ENCODE peak calls at places on chromosome 3, in ten cellular contexts. M is CD8-positive, alpha-beta T cell; J is astrocyte; D is HCT116; G is osteoblast; R is endothelial cell of umbilical vein; S is GM23248; A is A549; Y is keratinocyte; F is SJSA1. V is an unnamed sample.

GRCh38 chr3:53902711-53903110 is 11.1 kb upstream of the SELENOK start:
- DNase-seq in J (no peak), R (no peak), Y (no peak), D (no peak), F (no peak), A (no peak), S (no peak), G (no peak), M (no peak), V (no peak)

GRCh38 chr3:192879346-192880031 is 38.2 kb downstream of the MB21D2 start:
- DNase-seq in D (peak), S (peak), J (peak), R (peak), A (peak), M (no peak), G (peak), Y (peak), F (peak), V (peak)

GRCh38 chr3:110568246-110568645 is 503.4 kb upstream of the NECTIN3 start:
- DNase-seq in G (peak), M (no peak), J (peak), R (peak), F (peak), D (peak), S (peak), A (no peak), Y (peak), V (peak)

GRCh38 chr3:115958531-115958930 is 335.2 kb downstream of the GAP43 start:
- DNase-seq in R (no peak), M (no peak), D (no peak), S (no peak), J (no peak), G (no peak), Y (no peak), A (no peak), F (no peak), V (no peak)

GRCh38 chr3:19645093-19645492 is 288.9 kb downstream of the EFHB start:
- DNase-seq in J (peak), A (no peak), F (no peak), M (no peak), R (no peak), D (no peak), Y (no peak), G (no peak), S (no peak), V (no peak)

GRCh38 chr3:138195491-138195890 is 8.4 kb downstream of the ARMC8 start:
- DNase-seq in Y (no peak), M (no peak), S (no peak), D (no peak), G (no peak), R (no peak), J (no peak), A (no peak), F (no peak), V (no peak)

GRCh38 chr3:40550168-40550567 is 25.4 kb downstream of the ZNF621 start:
- DNase-seq in R (no peak), F (no peak), J (no peak), M (no peak), D (no peak), G (no peak), A (no peak), S (no peak), Y (no peak), V (no peak)

GRCh38 chr3:115580566-115580965 is 42.7 kb upstream of the GAP43 start:
- DNase-seq in S (peak), A (no peak), G (no peak), D (no peak), J (no peak), Y (no peak), R (no peak), F (no peak), M (no peak), V (no peak)

GRCh38 chr3:190323241-190323617 is 983 bp upstream of the CLDN1 start:
- DNase-seq in M (no peak), A (no peak), G (peak), R (no peak), D (no peak), J (peak), Y (no peak), S (no peak), F (peak), V (no peak)

GRCh38 chr3:11168406-11168805 is 14.1 kb downstream of the HRH1 start:
- DNase-seq in Y (no peak), R (no peak), S (no peak), J (no peak), A (no peak), D (no peak), G (no peak), M (no peak), F (no peak), V (no peak)

GRCh38 chr3:27591811-27592210 is 107.6 kb upstream of the SLC4A7 start:
- DNase-seq in G (no peak), D (no peak), Y (no peak), R (peak), F (no peak), A (no peak), S (no peak), J (peak), M (no peak), V (no peak)
- H3K27ac ChIP-seq in G (peak), D (no peak), Y (no peak), R (peak), F (peak), A (peak), S (peak), J (peak), M (no peak), V (no peak)

GRCh38 chr3:13397316-13397715 is 22.8 kb downstream of the NUP210 start:
- DNase-seq in Y (no peak), R (no peak), M (no peak), A (no peak), F (no peak), S (no peak), J (no peak), D (no peak), G (peak), V (no peak)

GRCh38 chr3:13391308-13391707 is 28.8 kb downstream of the NUP210 start:
- DNase-seq in F (no peak), R (no peak), M (peak), D (no peak), Y (no peak), G (peak), J (no peak), A (no peak), S (no peak), V (no peak)

GRCh38 chr3:13389378-13389777 is 30.7 kb downstream of the NUP210 start:
- DNase-seq in G (peak), D (no peak), R (no peak), J (no peak), S (no peak), F (no peak), M (no peak), A (no peak), Y (no peak), V (no peak)

GRCh38 chr3:13394363-13394762 is 25.8 kb downstream of the NUP210 start:
- DNase-seq in F (no peak), S (no peak), M (no peak), D (no peak), J (no peak), Y (no peak), R (no peak), G (no peak), A (no peak), V (no peak)

GRCh38 chr3:13393427-13394360 is 26.4 kb downstream of the NUP210 start:
- DNase-seq in S (no peak), Y (no peak), R (no peak), G (peak), A (no peak), J (no peak), M (no peak), D (no peak), F (no peak), V (no peak)
- H3K27ac ChIP-seq in S (no peak), Y (no peak), R (no peak), G (no peak), A (no peak), J (no peak), M (no peak), D (no peak), F (no peak), V (no peak)

DNA sequence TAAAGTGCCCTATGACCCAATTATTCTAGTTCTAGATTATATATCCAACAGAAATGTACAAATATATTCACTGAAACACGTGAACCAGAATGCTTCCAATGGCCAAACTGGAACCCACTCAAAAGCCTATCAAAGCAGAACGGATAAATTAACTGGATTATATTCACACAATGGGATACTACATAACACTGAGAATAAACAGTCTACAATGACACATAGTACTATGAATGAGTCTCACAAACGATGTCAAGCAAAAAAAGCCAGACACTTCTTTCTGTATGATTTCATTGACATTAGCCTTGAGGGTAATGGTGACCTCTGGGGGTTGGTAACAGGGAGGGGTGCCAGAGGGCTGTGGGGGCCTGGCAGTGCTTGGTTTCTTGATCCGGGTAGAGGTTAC is 50.9 kb upstream of the HACD2 start:
- DNase-seq in M (no peak), F (no peak), D (no peak), A (no peak), G (no peak), R (no peak), S (no peak), J (no peak), Y (no peak), V (no peak)
- H3K27ac ChIP-seq in M (no peak), F (no peak), D (no peak), A (no peak), G (no peak), R (no peak), S (no peak), J (no peak), Y (no peak), V (no peak)

DNA sequence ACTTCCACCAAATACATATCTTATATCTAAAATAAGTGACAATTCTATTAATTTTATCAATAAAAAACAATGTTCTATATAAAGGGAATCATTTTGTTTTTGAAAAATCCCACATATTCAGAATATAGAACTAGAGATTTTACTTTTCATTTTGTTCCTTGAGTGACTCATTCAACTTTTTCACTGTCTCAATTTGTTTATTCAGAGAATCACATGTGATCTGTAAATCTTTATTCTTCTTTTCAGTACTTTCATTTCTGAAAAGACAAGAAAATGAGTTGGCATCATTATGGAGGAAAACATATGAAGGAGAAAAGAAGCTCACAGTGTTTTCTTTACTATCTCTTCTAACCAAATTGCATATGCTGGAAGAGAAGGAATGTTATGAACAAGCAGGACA is 35.0 kb downstream of the CIP2A start:
- DNase-seq in R (no peak), S (peak), F (no peak), J (no peak), G (no peak), M (no peak), A (no peak), D (no peak), Y (no peak), V (no peak)
- H3K27ac ChIP-seq in R (peak), S (no peak), F (no peak), J (no peak), G (peak), M (no peak), A (peak), D (no peak), Y (no peak), V (no peak)

DNA sequence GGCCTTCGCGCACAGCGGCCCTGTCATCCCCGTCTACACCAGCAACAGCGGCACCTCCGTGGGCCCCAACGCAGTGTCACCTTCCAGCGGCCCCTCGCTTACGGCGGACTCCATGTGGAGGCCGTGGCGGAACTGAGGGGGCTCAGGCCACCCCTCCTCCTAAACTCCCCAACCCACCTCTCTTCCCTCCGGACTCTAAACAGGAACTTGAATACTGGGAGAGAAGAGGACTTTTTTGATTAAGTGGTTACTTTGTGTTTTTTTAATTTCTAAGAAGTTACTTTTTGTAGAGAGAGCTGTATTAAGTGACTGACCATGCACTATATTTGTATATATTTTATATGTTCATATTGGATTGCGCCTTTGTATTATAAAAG is 2.1 kb downstream of the HES1 start:
- DNase-seq in F (no peak), Y (no peak), M (no peak), D (no peak), J (peak), S (no peak), A (no peak), G (no peak), R (peak), V (no peak)
- H3K27ac ChIP-seq in F (peak), Y (peak), M (no peak), D (peak), J (peak), S (peak), A (peak), G (peak), R (peak), V (no peak)

GRCh38 chr3:14376348-14377043 is 25.9 kb upstream of the SLC6A6 start:
- DNase-seq in G (peak), J (no peak), R (no peak), A (no peak), D (no peak), S (no peak), Y (no peak), F (no peak), M (no peak), V (no peak)

GRCh38 chr3:14378415-14378814 is 24.0 kb upstream of the SLC6A6 start:
- DNase-seq in J (no peak), F (no peak), A (no peak), Y (no peak), G (peak), M (no peak), S (peak), R (no peak), D (no peak), V (no peak)

GRCh38 chr3:14379842-14380241 is 22.6 kb upstream of the SLC6A6 start:
- DNase-seq in S (no peak), Y (no peak), J (no peak), A (no peak), D (no peak), M (no peak), R (no peak), F (no peak), G (no peak), V (no peak)

GRCh38 chr3:14377044-14377837 is 25.2 kb upstream of the SLC6A6 start:
- DNase-seq in Y (no peak), F (no peak), G (peak), D (no peak), M (no peak), J (no peak), R (no peak), A (no peak), S (no peak), V (no peak)

DNA sequence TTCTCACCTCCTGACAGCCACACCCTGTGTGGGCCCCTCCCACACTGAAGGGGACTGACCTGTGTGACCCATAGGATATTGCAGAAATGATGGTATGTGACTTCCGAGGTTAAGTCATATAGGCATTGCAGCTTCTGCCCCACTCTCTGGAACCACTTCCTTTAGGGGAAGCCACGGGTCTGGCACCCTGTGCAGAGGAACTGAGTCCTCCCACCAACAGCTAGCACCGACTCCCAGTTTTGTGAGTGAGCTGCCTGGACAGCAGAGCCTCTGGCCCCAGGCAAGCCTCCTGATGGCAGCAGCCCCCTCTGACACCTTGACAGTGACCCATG is 24.6 kb upstream of the SLC6A6 start:
- DNase-seq in A (no peak), D (no peak), S (no peak), J (no peak), R (no peak), G (peak), Y (no peak), M (peak), F (no peak), V (no peak)
- H3K27ac ChIP-seq in A (no peak), D (no peak), S (no peak), J (no peak), R (no peak), G (no peak), Y (no peak), M (no peak), F (no peak), V (no peak)

GRCh38 chr3:25572919-25573385 is 91.8 kb downstream of the TOP2B start:
- DNase-seq in R (no peak), J (peak), Y (no peak), M (no peak), D (no peak), A (no peak), G (peak), S (peak), F (peak), V (no peak)
- H3K27ac ChIP-seq in R (no peak), J (peak), Y (no peak), M (no peak), D (no peak), A (peak), G (peak), S (no peak), F (peak), V (peak)

DNA sequence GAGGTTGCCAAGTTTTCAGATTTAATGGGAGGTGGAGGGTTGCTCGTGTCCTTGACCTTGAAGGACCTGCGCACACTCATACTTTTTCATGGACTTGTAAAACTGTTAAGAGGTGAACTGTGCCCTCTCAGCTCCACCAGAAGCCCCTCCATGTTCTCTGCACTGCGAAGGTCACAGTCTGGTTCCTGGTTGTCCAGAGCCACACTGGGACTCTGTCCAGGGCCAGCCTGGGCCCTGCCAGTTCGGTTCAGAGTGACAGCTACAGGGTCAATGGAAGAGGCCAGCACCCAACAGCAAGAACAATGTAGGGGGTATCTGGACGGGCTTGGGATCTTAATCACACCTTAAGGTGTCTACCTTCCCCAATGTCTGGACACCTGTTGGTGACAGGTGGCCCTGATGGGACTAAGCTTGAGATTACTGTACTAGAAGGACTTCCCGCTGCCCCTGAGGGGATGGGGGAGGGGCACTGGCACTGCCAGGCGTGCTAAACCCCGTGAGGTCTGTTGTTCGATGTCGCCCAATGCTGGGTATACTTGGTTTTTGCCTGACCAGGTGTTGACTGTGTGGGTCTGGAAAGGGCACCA is 34.7 kb downstream of the GRK7 start:
- DNase-seq in S (no peak), F (no peak), J (no peak), G (no peak), R (no peak), M (no peak), Y (no peak), A (no peak), D (no peak), V (no peak)
- H3K27ac ChIP-seq in S (peak), F (no peak), J (no peak), G (no peak), R (peak), M (peak), Y (no peak), A (no peak), D (no peak), V (no peak)

GRCh38 chr3:74844428-74844827 is 230.0 kb upstream of the CNTN3 start:
- DNase-seq in G (no peak), Y (no peak), M (no peak), A (no peak), R (no peak), J (no peak), D (no peak), S (peak), F (no peak), V (no peak)

GRCh38 chr3:74839591-74839990 is 225.1 kb upstream of the CNTN3 start:
- DNase-seq in Y (no peak), J (no peak), G (no peak), M (no peak), D (no peak), R (no peak), A (no peak), S (no peak), F (no peak), V (no peak)

GRCh38 chr3:74850381-74850780 is 235.9 kb upstream of the CNTN3 start:
- DNase-seq in R (no peak), D (no peak), S (no peak), M (no peak), A (no peak), F (no peak), Y (no peak), J (no peak), G (no peak), V (no peak)

GRCh38 chr3:74847093-74847492 is 232.6 kb upstream of the CNTN3 start:
- DNase-seq in Y (no peak), F (no peak), R (no peak), S (no peak), D (no peak), G (no peak), A (no peak), M (no peak), J (no peak), V (no peak)

GRCh38 chr3:74845086-74845485 is 230.6 kb upstream of the CNTN3 start:
- DNase-seq in M (no peak), F (no peak), A (no peak), G (no peak), Y (no peak), D (no peak), S (peak), J (no peak), R (no peak), V (no peak)
- H3K27ac ChIP-seq in M (no peak), F (no peak), A (no peak), G (no peak), Y (no peak), D (no peak), S (no peak), J (no peak), R (no peak), V (no peak)